ENCODE peak calls at places on chromosome 16, in eight cellular contexts. X, F, Y, B, D, V, Z and G are unnamed samples.

GRCh38 chr16:1309888-1310831 is 724 bp downstream of the UBE2I start:
- DNase-seq in V (peak; percentile 40), Z (peak; percentile 77), X (peak; percentile 12), F (peak; percentile 70), B (peak; percentile 77), D (peak; percentile 46), Y (no peak), G (no peak)

GRCh38 chr16:21336231-21336630 is 58.1 kb upstream of the CRYM start:
- DNase-seq in D (no peak), V (no peak), X (no peak), Z (no peak), Y (no peak), B (no peak), F (no peak), G (no peak)

GRCh38 chr16:48592839-48593429 is 17.0 kb downstream of the N4BP1 start:
- DNase-seq in F (no peak), Y (no peak), D (no peak), V (no peak), Z (no peak), X (no peak), B (no peak), G (no peak)

GRCh38 chr16:70018254-70018653 is 67.1 kb downstream of the CLEC18A start:
- DNase-seq in B (peak; percentile 78), Z (peak; percentile 77), Y (no peak), V (peak; percentile 33), D (no peak), X (peak; percentile 34), F (no peak), G (peak; percentile 5)

GRCh38 chr16:66199189-66199588 is 167.3 kb upstream of the CDH5 start:
- DNase-seq in X (no peak), V (no peak), Z (no peak), F (no peak), D (no peak), Y (no peak), B (no peak), G (no peak)

GRCh38 chr16:15507299-15507958 is 73.0 kb downstream of the BMERB1 start:
- DNase-seq in X (peak; percentile 79), V (no peak), B (no peak), Z (no peak), Y (no peak), F (no peak), D (no peak), G (no peak)

GRCh38 chr16:71297252-71297651 is 8.1 kb upstream of the CMTR2 start:
- DNase-seq in X (no peak), Z (no peak), F (no peak), V (no peak), B (no peak), Y (no peak), D (no peak), G (no peak)

GRCh38 chr16:17222756-17223411 is 247.9 kb downstream of the XYLT1 start:
- DNase-seq in Z (no peak), Y (no peak), X (no peak), V (peak; percentile 5), B (no peak), F (no peak), D (no peak), G (no peak)

GRCh38 chr16:69924777-69925191 is 26.4 kb upstream of the CLEC18A start:
- DNase-seq in Y (peak; percentile 70), V (peak; percentile 80), Z (no peak), B (no peak), D (peak; percentile 67), F (no peak), X (peak; percentile 80), G (no peak)

GRCh38 chr16:608019-608418 is 18.2 kb downstream of the RAB40C start:
- DNase-seq in V (no peak), B (no peak), X (no peak), Y (no peak), D (no peak), F (no peak), Z (no peak), G (no peak)

GRCh38 chr16:87840462-87840978 is 28.8 kb downstream of the SLC7A5 start:
- DNase-seq in X (no peak), F (no peak), B (no peak), V (no peak), D (no peak), Z (no peak), Y (no peak), G (no peak)

GRCh38 chr16:30076276-30076791 is 540 bp downstream of the PPP4C start:
- DNase-seq in V (no peak), Y (no peak), D (no peak), X (no peak), F (no peak), B (no peak), Z (peak; percentile 46), G (no peak)

GRCh38 chr16:73311857-73312723 is 264.2 kb upstream of the ZFHX3 start:
- DNase-seq in D (no peak), Z (no peak), V (no peak), B (no peak), X (no peak), Y (no peak), F (no peak), G (no peak)

GRCh38 chr16:675884-676564 is 553 bp downstream of the RHBDL1 start:
- DNase-seq in V (no peak), X (no peak), Z (no peak), B (no peak), F (no peak), Y (no peak), D (no peak), G (no peak)

GRCh38 chr16:57023541-57024249 is 34.3 kb downstream of the NLRC5 start:
- DNase-seq in X (no peak), V (no peak), Z (peak; percentile 91), D (no peak), Y (no peak), F (peak; percentile 55), B (peak; percentile 90), G (no peak)

GRCh38 chr16:58119509-58119845 is 9.7 kb downstream of the CFAP20 start:
- DNase-seq in B (no peak), D (no peak), Y (no peak), Z (no peak), X (no peak), F (no peak), V (no peak), G (no peak)

GRCh38 chr16:85484337-85485295 is 128.5 kb upstream of the GSE1 start:
- DNase-seq in B (no peak), Y (no peak), X (no peak), F (no peak), V (no peak), Z (no peak), D (no peak), G (no peak)
- H3K27ac ChIP-seq in B (no peak overlapping the region), Y (no peak overlapping the region), X (no peak overlapping the region), F (no peak overlapping the region), V (no peak overlapping the region), Z (no peak overlapping the region), D (no peak overlapping the region), G (no peak overlapping the region)

GRCh38 chr16:31145398-31145990 is 4.4 kb downstream of the PRSS36 start:
- DNase-seq in X (no peak), V (no peak), Y (no peak), F (no peak), D (no peak), Z (no peak), B (no peak), G (no peak)

GRCh38 chr16:31141489-31142108 is 6.1 kb upstream of the PRSS8 start:
- DNase-seq in V (no peak), B (no peak), F (no peak), Y (no peak), X (peak; percentile 54), D (no peak), Z (no peak), G (no peak)

GRCh38 chr16:31143889-31144148 is 6.0 kb downstream of the PRSS36 start:
- DNase-seq in X (no peak), Y (no peak), B (no peak), F (no peak), V (no peak), D (no peak), Z (no peak), G (no peak)

GRCh38 chr16:31142109-31143035 is 6.8 kb upstream of the PRSS8 start:
- DNase-seq in V (peak; percentile 99), Y (peak; percentile 97), Z (peak; percentile 97), B (peak; percentile 99), D (peak; percentile 98), F (peak; percentile 99), X (peak; percentile 98), G (no peak)

GRCh38 chr16:31143036-31143888 is 6.6 kb downstream of the PRSS36 start:
- DNase-seq in X (no peak), Y (no peak), Z (no peak), F (no peak), B (no peak), D (no peak), V (no peak), G (no peak)
- H3K4me3 ChIP-seq in X (no peak overlapping the region), Y (peak overlapping the region; percentile 75), Z (no peak overlapping the region), F (peak overlapping the region; percentile 62), B (peak overlapping the region; percentile 59), D (peak overlapping the region; percentile 64), V (peak overlapping the region; percentile 53), G (no peak overlapping the region)

DNA sequence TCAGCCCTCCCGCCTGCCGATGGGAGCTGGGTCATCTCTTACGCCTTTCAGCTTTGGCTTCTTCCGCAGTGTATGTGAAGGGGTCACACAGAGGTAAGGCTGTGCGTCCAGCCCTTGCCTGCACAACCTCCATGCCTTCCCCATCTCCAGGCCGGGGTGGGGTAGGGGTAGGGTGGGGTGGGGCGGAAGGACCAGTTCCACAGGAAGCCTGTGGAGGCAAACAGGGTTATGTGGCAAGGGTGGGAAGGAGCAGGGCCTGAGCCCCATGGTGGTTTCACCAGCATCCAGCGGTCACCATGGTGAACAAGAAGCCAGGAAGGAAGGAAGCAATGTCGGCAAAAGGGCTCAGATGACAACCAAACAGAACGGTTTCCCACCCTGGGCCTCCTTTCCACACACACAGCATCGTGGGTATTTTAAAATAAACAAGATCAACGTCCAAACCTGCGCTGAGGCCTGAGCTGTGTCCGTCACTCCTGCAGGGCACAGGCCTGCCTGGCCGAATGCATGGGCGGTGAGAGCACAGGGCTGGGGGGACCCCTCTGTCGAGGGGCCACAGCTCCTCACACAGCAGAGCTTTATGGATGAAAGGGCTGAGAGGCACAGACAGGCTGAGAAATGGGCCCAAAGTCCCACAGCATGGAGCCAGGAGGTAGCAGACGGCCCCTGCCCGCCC is 80.5 kb downstream of the ZNF778 start:
- DNase-seq in F (no peak), X (no peak), B (no peak), Z (peak; percentile 4), Y (no peak), V (no peak), D (no peak), G (no peak)
- H3K36me3 ChIP-seq in F (peaks cover 28% of the 10 kb centered on the region), X (peaks cover 10% of the 10 kb centered on the region), B (peaks cover 11% of the 10 kb centered on the region), Z (peaks cover 23% of the 10 kb centered on the region), Y (peaks cover under 1% of the 10 kb centered on the region), V (peaks cover 11% of the 10 kb centered on the region), D (no peaks in the 10 kb centered on the region), G (no peaks in the 10 kb centered on the region)

GRCh38 chr16:5502944-5503343 is 405.3 kb upstream of the EEF2KMT start:
- DNase-seq in X (no peak), Z (no peak), F (no peak), Y (no peak), D (no peak), V (no peak), B (no peak), G (no peak)

GRCh38 chr16:5502467-5502869 is 404.9 kb upstream of the EEF2KMT start:
- DNase-seq in D (no peak), X (no peak), Y (no peak), B (no peak), V (no peak), Z (no peak), F (no peak), G (peak; percentile 41)

GRCh38 chr16:5496013-5496412 is 398.4 kb upstream of the EEF2KMT start:
- DNase-seq in X (no peak), Z (no peak), B (no peak), V (no peak), F (no peak), D (no peak), Y (no peak), G (no peak)

GRCh38 chr16:5500526-5500925 is 402.9 kb upstream of the EEF2KMT start:
- DNase-seq in V (no peak), F (no peak), Z (no peak), Y (no peak), B (no peak), X (no peak), D (no peak), G (no peak)

GRCh38 chr16:5498562-5498961 is 401.0 kb upstream of the EEF2KMT start:
- DNase-seq in X (no peak), Z (no peak), F (no peak), B (no peak), V (no peak), D (no peak), Y (no peak), G (no peak)
- H3K27ac ChIP-seq in X (no peak overlapping the region), Z (no peak overlapping the region), F (no peak overlapping the region), B (no peak overlapping the region), V (no peak overlapping the region), D (no peak overlapping the region), Y (no peak overlapping the region), G (no peak overlapping the region)